ENCODE peak calls at places on chromosomes 11 and 22, in four cellular contexts. I, M, Z and T are unnamed samples.

GRCh38 chr11:65089621-65090020 is 5.6 kb downstream of the ZFPL1 start:
- DNase-seq in Z (no peak), M (no peak), I (no peak), T (no peak)

GRCh38 chr11:116887909-116888556 is 50.6 kb upstream of the APOA1 start:
- DNase-seq in I (no peak), Z (no peak), M (no peak), T (no peak)

GRCh38 chr11:47124675-47125074 is 52.0 kb downstream of the ARFGAP2 start:
- DNase-seq in I (no peak), Z (no peak), M (no peak), T (no peak)

GRCh38 chr11:134126197-134126822 is 57.4 kb downstream of the JAM3 start:
- DNase-seq in Z (no peak), M (no peak), I (no peak), T (peak)

GRCh38 chr11:105000797-105001196 is 22.2 kb downstream of the CASP5 start:
- DNase-seq in Z (no peak), I (no peak), M (no peak), T (no peak)

GRCh38 chr11:80320226-80320625 is 879.4 kb upstream of the TENM4 start:
- DNase-seq in Z (no peak), I (no peak), M (no peak), T (no peak)

GRCh38 chr11:30345644-30346043 is 22.7 kb downstream of the ARL14EP start:
- DNase-seq in M (no peak), Z (no peak), I (no peak), T (no peak)

GRCh38 chr11:93248602-93249001 is 50.8 kb upstream of the SLC36A4 start:
- DNase-seq in M (no peak), Z (no peak), I (no peak), T (no peak)

GRCh38 chr11:12200359-12201015 is 90.1 kb downstream of the MICAL2 start:
- DNase-seq in M (peak), Z (no peak), I (peak), T (no peak)

GRCh38 chr11:61682093-61682732 is 2.0 kb downstream of the DAGLA start:
- DNase-seq in Z (no peak), I (peak), M (no peak), T (no peak)

GRCh38 chr11:6667733-6668374 is 12.2 kb upstream of the DCHS1 start:
- DNase-seq in I (no peak), Z (no peak), M (no peak), T (no peak)

GRCh38 chr11:131943296-131943695 is 572.9 kb downstream of the NTM start:
- DNase-seq in M (no peak), I (no peak), Z (no peak), T (no peak)
- TF ChIP-seq POLR2A in M (no peak), I (no peak), Z (no peak), T (no peak)

DNA sequence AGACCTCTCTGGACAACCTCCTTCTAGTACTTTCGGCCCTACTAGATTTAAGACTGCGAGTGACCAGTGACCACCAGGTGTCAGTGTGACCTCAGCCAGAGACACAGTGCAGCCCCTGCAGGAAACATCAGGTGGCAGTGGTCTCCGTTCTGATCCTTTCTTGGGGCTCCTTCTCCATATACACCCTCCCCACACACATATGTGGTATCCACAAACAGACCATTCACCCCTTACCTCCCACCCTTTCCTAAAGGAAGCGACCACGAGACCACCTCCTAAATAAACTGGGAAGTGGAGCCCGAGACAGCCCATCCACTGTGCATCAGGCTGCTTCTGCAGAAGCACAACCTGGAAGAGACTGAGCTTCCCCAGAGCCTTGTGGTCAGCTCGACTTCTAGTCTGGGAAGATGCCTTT is 38.5 kb upstream of the CYP2D6 start:
- DNase-seq in I (peak), M (peak), Z (peak), T (no peak)
- TF ChIP-seq POLR2A in I (no peak), M (no peak), Z (no peak), T (no peak)

GRCh38 chr11:67483498-67483798 is 622 bp downstream of the AIP start:
- DNase-seq in M (no peak), Z (no peak), I (no peak), T (no peak)

GRCh38 chr11:67482736-67483497 is at the start of gene AIP:
- DNase-seq in M (peak), Z (peak), I (peak), T (peak)

GRCh38 chr11:67486481-67487195 is 3.8 kb downstream of the AIP start:
- DNase-seq in I (no peak), M (no peak), Z (peak), T (no peak)

GRCh38 chr11:67483901-67484665 is 1.3 kb downstream of the AIP start:
- DNase-seq in Z (no peak), M (no peak), I (no peak), T (no peak)

GRCh38 chr11:67484847-67485311 is 2.1 kb downstream of the AIP start:
- DNase-seq in Z (no peak), M (no peak), I (no peak), T (no peak)
- TF ChIP-seq POLR2A in Z (peak), M (no peak), I (no peak), T (no peak)

GRCh38 chr11:19988598-19988997 is 171.7 kb downstream of the DBX1 start:
- DNase-seq in I (no peak), M (peak), Z (no peak), T (peak)
- TF ChIP-seq POLR2A in I (no peak), M (no peak), Z (no peak), T (no peak)

GRCh38 chr22:23152238-23153114 is 7.2 kb downstream of the RAB36 start:
- DNase-seq in M (no peak), Z (no peak), I (no peak), T (no peak)
- TF ChIP-seq POLR2A in M (no peak), Z (no peak), I (no peak), T (no peak)

DNA sequence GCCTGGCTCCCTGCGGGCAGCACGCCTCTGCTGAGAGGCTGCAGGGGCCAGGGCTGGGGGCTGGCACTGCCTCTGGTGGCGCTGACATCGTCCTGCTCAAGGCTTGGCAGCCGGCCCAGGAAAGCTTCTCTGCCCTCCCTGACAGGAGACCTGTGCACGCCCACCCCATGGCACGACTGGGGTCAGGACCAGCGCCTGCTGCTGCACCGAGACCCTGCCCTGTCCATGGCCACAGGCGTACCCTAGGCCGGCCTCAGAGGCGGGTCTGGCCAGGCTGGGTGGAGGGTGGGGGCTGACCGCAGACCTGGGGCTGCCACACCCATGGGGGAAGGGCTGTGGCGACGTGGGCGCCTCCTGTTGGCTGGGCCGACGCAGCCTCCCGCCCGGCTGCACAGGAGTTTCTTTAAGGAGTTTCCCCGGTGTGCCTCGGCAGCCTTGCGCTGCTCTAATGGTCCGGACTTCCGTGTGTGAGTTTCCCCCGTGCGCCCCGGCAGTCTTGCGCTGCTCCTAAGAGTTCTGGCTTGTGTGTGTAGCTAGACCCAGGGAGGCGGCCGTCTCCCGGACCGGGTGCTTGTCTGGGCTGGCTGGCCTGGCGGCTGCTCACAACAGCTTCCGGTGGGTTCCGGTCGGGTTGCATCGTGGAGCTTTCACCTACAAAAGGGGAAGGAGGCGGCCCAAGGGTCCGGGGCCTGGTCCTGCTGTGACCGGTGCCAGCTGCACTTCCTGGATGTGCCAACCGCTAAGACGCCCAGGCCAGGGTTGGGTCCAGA is 4.7 kb downstream of the TRABD start:
- DNase-seq in I (peak), M (peak), Z (peak), T (no peak)
- TF ChIP-seq POLR2A in I (no peak), M (no peak), Z (peak), T (no peak)

GRCh38 chr22:46068908-46069481 is 81.3 kb upstream of the PPARA start:
- DNase-seq in Z (no peak), M (peak), I (no peak), T (no peak)

GRCh38 chr22:46070215-46070721 is 80.1 kb upstream of the PPARA start:
- DNase-seq in Z (no peak), M (peak), I (peak), T (no peak)

GRCh38 chr22:46068176-46068907 is 82.0 kb upstream of the PPARA start:
- DNase-seq in I (no peak), Z (no peak), M (no peak), T (no peak)

GRCh38 chr22:46070722-46071450 is 79.4 kb upstream of the PPARA start:
- DNase-seq in M (peak), I (peak), Z (no peak), T (no peak)

GRCh38 chr22:46069518-46070214 is 80.7 kb upstream of the PPARA start:
- DNase-seq in Z (no peak), M (peak), I (peak), T (no peak)
- TF ChIP-seq POLR2A in Z (no peak), M (peak), I (peak), T (peak)

DNA sequence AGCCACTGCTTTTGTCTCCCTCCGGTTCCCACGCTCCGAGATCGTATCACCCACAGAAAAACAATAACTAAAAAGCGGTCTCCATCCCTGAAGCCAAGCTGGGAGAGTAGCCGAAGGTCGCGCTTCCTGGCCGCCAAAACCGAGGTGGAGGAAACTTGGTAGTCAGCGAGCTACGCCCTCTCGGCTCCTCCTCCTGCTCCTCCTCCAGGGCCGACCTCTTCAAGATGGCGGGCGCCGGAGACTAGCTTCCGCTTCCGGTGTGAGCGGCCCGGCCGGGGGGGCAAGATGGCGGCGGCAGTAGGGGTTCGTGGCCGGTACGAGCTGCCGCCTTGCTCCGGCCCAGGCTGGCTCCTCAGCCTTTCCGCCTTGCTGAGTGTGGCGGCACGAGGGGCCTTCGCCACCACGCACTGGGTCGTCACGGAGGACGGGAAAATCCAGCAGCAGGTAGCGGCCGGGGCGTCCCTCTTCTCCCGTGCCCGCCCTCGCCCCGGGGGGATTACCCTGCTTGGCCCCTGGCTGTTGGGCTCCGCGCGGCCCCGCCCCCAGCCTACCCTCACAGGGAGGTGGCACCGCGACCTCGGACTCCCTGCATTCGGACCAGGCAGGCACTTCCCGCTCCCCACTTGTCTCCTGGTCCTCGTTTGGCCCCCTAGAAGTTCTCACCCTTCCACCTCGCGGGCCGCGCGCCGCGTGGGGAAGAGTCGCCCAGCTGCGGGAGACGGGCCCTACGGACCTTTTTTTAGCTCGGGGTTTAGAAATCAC is at the start of gene TTC17:
- DNase-seq in M (peak), Z (peak), I (peak), T (peak)
- TF ChIP-seq POLR2A in M (peak), Z (peak), I (peak), T (peak)

GRCh38 chr11:67053896-67054850 is 2.5 kb upstream of the RHOD start:
- DNase-seq in Z (peak), I (no peak), M (peak), T (peak)
- TF ChIP-seq POLR2A in Z (no peak), I (no peak), M (no peak), T (no peak)

GRCh38 chr11:119320593-119321524 is 3.9 kb upstream of the MCAM start:
- DNase-seq in I (peak), Z (peak), M (peak), T (no peak)
- TF ChIP-seq POLR2A in I (peak), Z (peak), M (peak), T (no peak)